ENCODE peak calls at places on chromosomes 4 and X, in four cellular contexts. X is T-helper 2 cell; C is stimulated activated CD4-positive, alpha-beta T cell treated with anti-CD3 and anti-CD28 coated beads, Interleukin-4, amount 100 ng/mL, for 4 hours; U is activated CD8-positive, alpha-beta memory T cell treated with anti-CD3 and anti-CD28 coated beads for 48 hours. K is an unnamed sample.

GRCh38 chrX:386768-387575 is at the start of gene PPP2R3B:
- DNase-seq in X (peak), C (peak), U (peak), K (peak)

GRCh38 chrX:108584617-108585211 is 145.1 kb downstream of the COL4A5 start:
- DNase-seq in X (no peak), C (no peak), U (no peak), K (no peak)

GRCh38 chr4:82705169-82705568 is 93.4 kb downstream of the SCD5 start:
- DNase-seq in X (no peak), C (no peak), U (no peak), K (no peak)

GRCh38 chrX:40950546-40950945 is 134.7 kb upstream of the USP9X start:
- DNase-seq in X (no peak), C (no peak), U (no peak), K (no peak)

GRCh38 chr4:831483-831805 is 5.5 kb upstream of the CPLX1 start:
- DNase-seq in X (no peak), C (no peak), U (no peak), K (no peak)

GRCh38 chr4:173432430-173432829 is 33.5 kb upstream of the SCRG1 start:
- DNase-seq in X (no peak), C (no peak), U (no peak), K (no peak)

GRCh38 chrX:44036336-44036735 is 63.1 kb upstream of the NDP start:
- DNase-seq in X (no peak), C (no peak), U (no peak), K (no peak)

GRCh38 chr4:56908206-56909082 is 744 bp downstream of the REST start:
- DNase-seq in X (peak), C (peak), U (peak), K (peak)

GRCh38 chr4:22019676-22020075 is 71.1 kb upstream of the KCNIP4 start:
- DNase-seq in X (no peak), C (no peak), U (no peak), K (no peak)

GRCh38 chrX:139811942-139812629 is 104.1 kb upstream of the MCF2 start:
- DNase-seq in X (no peak), C (no peak), U (no peak), K (no peak)

GRCh38 chr4:182554736-182555135 is 311.5 kb downstream of the TENM3 start:
- DNase-seq in X (no peak), C (no peak), U (no peak), K (no peak)

GRCh38 chr4:44668521-44668920 is 9.7 kb upstream of the GUF1 start:
- DNase-seq in X (no peak), C (no peak), U (no peak), K (no peak)

GRCh38 chr4:85953651-85954018 is 406.2 kb downstream of the MAPK10 start:
- DNase-seq in X (no peak), C (no peak), U (no peak), K (no peak)

GRCh38 chrX:53256446-53257041 is 24.8 kb downstream of the IQSEC2 start:
- DNase-seq in X (no peak), C (no peak), U (no peak), K (no peak)

GRCh38 chr4:41594439-41594838 is 56.5 kb downstream of the LIMCH1 start:
- DNase-seq in X (no peak), C (no peak), U (no peak), K (no peak)

GRCh38 chr4:8785656-8786142 is 85.9 kb downstream of the HMX1 start:
- DNase-seq in X (no peak), C (no peak), U (no peak), K (no peak)

GRCh38 chr4:186827542-186827887 is 103.9 kb upstream of the FAT1 start:
- DNase-seq in X (no peak), C (no peak), U (no peak), K (no peak)

GRCh38 chr4:185254434-185254833 is 45.0 kb downstream of the SNX25 start:
- DNase-seq in X (no peak), C (no peak), U (no peak), K (no peak)

GRCh38 chr4:180617203-180617602 is 1626.0 kb upstream of the TENM3 start:
- DNase-seq in X (no peak), C (no peak), U (no peak), K (no peak)

GRCh38 chr4:20395160-20395773 is 143.6 kb downstream of the SLIT2 start:
- DNase-seq in X (no peak), C (peak), U (no peak), K (no peak)

GRCh38 chrX:85108165-85108564 is 104.5 kb downstream of the APOOL start:
- DNase-seq in X (no peak), C (no peak), U (no peak), K (no peak)

GRCh38 chrX:22742174-22742573 is 257.6 kb upstream of the DDX53 start:
- DNase-seq in X (no peak), C (no peak), U (no peak), K (no peak)

GRCh38 chr4:176656108-176656507 is 136.6 kb downstream of the VEGFC start:
- DNase-seq in X (no peak), C (no peak), U (no peak), K (no peak)

GRCh38 chr4:142377345-142378091 is 468.6 kb downstream of the INPP4B start:
- DNase-seq in X (no peak), C (no peak), U (no peak), K (no peak)

GRCh38 chr4:168059251-168059650 is 33.1 kb upstream of the ANXA10 start:
- DNase-seq in X (no peak), C (no peak), U (no peak), K (no peak)

GRCh38 chr4:184100297-184100885 is 117.3 kb downstream of the ENPP6 start:
- DNase-seq in X (no peak), C (peak), U (peak), K (peak)

GRCh38 chr4:76641758-76642157 is 206.7 kb downstream of the SHROOM3 start:
- DNase-seq in X (no peak), C (no peak), U (no peak), K (no peak)

GRCh38 chr4:8272472-8273428 is 3.2 kb downstream of the HTRA3 start:
- DNase-seq in X (no peak), C (no peak), U (no peak), K (no peak)

GRCh38 chr4:952881-953573 is 20.3 kb downstream of the DGKQ start:
- DNase-seq in X (no peak), C (no peak), U (no peak), K (no peak)

GRCh38 chr4:1488357-1488756 is 82.1 kb upstream of the NKX1-1 start:
- DNase-seq in X (no peak), C (no peak), U (no peak), K (no peak)

K was measured in T-helper 9 cell.